ENCODE peak calls at places on chromosomes 16 and 17, in eight cellular contexts. R is CD8-positive, alpha-beta memory T cell; W is OCI-LY7; N is neuronal stem cell; E is spleen; Y is mammary epithelial cell; D is heart left ventricle; C is tibial artery. Z is an unnamed sample. For H3K9me3 and H3K4me1, the result is how much of the 10 kb centered on the place peaks cover.

GRCh38 chr17:30449480-30449879 is 27.7 kb upstream of the GOSR1 start:
- DNase-seq in N (no peak), E (no peak), W (no peak), R (no peak), D (no peak), Y (no peak), C (peak), Z (peak)

GRCh38 chr17:78912082-78912481 is 9.1 kb upstream of the CEP295NL start:
- DNase-seq in C (no peak), D (no peak), Y (no peak), E (no peak), N (no peak), W (no peak), R (no peak), Z (no peak)

GRCh38 chr16:29000019-29000418 is 15.2 kb downstream of the LAT start:
- DNase-seq in D (no peak), E (no peak), R (no peak), W (no peak), Y (no peak), N (no peak), C (no peak), Z (no peak)

GRCh38 chr17:38875477-38876080 is 5.7 kb downstream of the LASP1 start:
- DNase-seq in E (no peak), N (no peak), C (no peak), Y (no peak), W (no peak), D (no peak), R (no peak), Z (no peak)

GRCh38 chr16:72064361-72064894 is 1.4 kb downstream of the HPR start:
- DNase-seq in C (no peak), D (no peak), N (no peak), R (no peak), W (no peak), Y (no peak), E (no peak), Z (no peak)

GRCh38 chr17:4559139-4559791 is 1.1 kb downstream of the GGT6 start:
- DNase-seq in D (peak), E (peak), W (no peak), R (no peak), Y (no peak), C (no peak), N (no peak), Z (no peak)

GRCh38 chr17:39627170-39627716 is 491 bp downstream of the PPP1R1B start:
- DNase-seq in E (no peak), R (no peak), D (no peak), C (no peak), Y (no peak), W (no peak), N (no peak), Z (no peak)

GRCh38 chr17:81228420-81228819 is 5.7 kb upstream of the CEP131 start:
- DNase-seq in W (peak), R (no peak), E (no peak), D (peak), Y (no peak), N (no peak), C (no peak), Z (no peak)

GRCh38 chr16:35746281-35746962 is 2287.0 kb downstream of the TP53TG3F start:
- DNase-seq in E (no peak), D (no peak), N (no peak), W (no peak), C (no peak), Y (no peak), R (no peak), Z (no peak)
- H3K9me3 ChIP-seq in E (half or more), D (under half), N (under half), W (under half), C (under half), Y (under half), R (under half), Z (under half)

GRCh38 chr17:10116676-10117075 is 81.7 kb downstream of the GAS7 start:
- DNase-seq in Y (no peak), E (no peak), W (no peak), C (no peak), N (no peak), D (no peak), R (no peak), Z (no peak)
- H3K4me1 ChIP-seq in Y (under half), E (half or more), W (under half), C (under half), N (under half), D (half or more), R (half or more), Z (under half)

GRCh38 chr16:68574479-68574878 is 35.4 kb downstream of the ZFP90 start:
- DNase-seq in Y (no peak), D (no peak), W (no peak), E (no peak), R (no peak), C (no peak), N (no peak), Z (no peak)
- H3K9me3 ChIP-seq in Y (under half), D (half or more), W (under half), E (half or more), R (under half), C (half or more), N (half or more), Z (under half)

GRCh38 chr17:390025-390424 is 37.4 kb upstream of the RPH3AL start:
- DNase-seq in Y (no peak), R (no peak), N (no peak), E (no peak), C (no peak), D (no peak), W (no peak), Z (no peak)
- H3K4me1 ChIP-seq in Y (under half), R (under half), N (under half), E (under half), C (under half), D (under half), W (under half), Z (under half)

DNA sequence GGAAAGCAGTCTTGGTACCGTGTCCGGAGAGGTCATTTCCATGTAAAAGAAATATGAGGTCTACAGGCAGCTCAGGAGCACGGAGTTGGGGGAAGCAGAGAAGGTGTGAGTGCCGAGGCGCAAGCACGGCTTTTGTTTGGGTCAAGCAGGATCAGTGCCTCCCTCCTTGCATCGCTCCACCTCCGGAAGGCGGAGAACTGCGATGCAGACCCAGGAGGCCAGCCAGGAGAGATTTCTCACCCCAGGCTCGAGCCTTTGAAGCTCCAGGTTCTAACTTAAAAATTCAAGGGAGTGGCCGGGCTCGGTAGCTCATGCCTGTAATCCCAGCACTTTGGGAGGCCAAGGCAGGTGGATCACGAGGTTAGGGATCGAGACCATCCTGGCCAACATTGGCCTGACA is 25.0 kb downstream of the NAA60 start:
- DNase-seq in C (no peak), N (no peak), D (no peak), Y (no peak), R (no peak), W (no peak), E (no peak), Z (no peak)
- H3K9me3 ChIP-seq in C (under half), N (under half), D (under half), Y (under half), R (under half), W (under half), E (under half), Z (under half)

GRCh38 chr17:45236002-45236606 is 14.4 kb downstream of the FMNL1 start:
- DNase-seq in R (no peak), Y (no peak), D (no peak), W (no peak), N (no peak), C (no peak), E (peak), Z (no peak)
- H3K4me1 ChIP-seq in R (under half), Y (under half), D (under half), W (under half), N (under half), C (under half), E (half or more), Z (under half)

GRCh38 chr17:10081571-10082169 is 116.7 kb downstream of the GAS7 start:
- DNase-seq in D (no peak), Y (no peak), W (no peak), C (no peak), E (no peak), R (no peak), N (no peak), Z (no peak)

GRCh38 chr17:10073905-10074304 is 124.5 kb downstream of the GAS7 start:
- DNase-seq in C (no peak), W (no peak), N (no peak), D (no peak), Y (no peak), R (no peak), E (no peak), Z (no peak)

GRCh38 chr17:10073026-10073425 is 125.4 kb downstream of the GAS7 start:
- DNase-seq in Y (peak), C (no peak), W (no peak), N (no peak), E (no peak), D (no peak), R (no peak), Z (no peak)

GRCh38 chr17:10075919-10076318 is 122.5 kb downstream of the GAS7 start:
- DNase-seq in R (no peak), C (no peak), E (no peak), N (no peak), Y (no peak), W (no peak), D (no peak), Z (no peak)

DNA sequence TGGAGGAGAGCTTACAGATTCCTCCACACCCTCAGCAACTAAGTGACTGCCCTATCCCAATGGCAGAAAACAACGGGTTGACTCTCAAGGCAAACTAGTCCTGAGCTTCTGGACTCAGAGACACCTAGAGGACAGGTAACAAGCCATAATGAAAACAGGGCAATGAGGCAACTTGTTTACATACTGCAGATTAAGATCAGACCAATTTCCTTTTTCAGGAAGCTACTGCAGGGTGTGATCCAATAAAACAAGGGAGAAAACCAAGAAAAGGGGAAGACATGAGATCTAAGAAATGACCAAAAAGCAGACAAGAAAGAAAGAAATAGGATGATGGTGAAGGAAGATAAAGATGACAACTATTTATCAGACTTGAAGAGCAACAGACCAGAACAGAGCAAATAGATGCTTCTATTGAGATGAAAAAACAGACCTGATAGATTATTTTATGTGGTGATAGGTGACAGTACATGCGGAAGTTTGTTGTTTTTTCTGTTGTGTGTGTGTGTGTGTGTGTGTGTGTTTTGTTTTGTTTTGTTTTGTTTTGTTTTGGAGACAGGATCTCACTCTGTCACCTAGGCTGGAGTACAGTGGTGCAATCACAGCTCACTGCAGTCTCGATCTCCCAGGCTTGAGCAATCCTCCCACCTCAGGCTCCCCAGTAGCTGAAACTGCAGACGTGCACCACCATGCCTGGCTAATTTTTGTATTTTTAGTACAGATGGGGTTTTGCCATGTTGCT is 120.7 kb downstream of the GAS7 start:
- DNase-seq in C (no peak), R (no peak), E (no peak), N (no peak), W (no peak), D (no peak), Y (no peak), Z (no peak)
- H3K9me3 ChIP-seq in C (under half), R (under half), E (under half), N (under half), W (under half), D (under half), Y (under half), Z (under half)

DNA sequence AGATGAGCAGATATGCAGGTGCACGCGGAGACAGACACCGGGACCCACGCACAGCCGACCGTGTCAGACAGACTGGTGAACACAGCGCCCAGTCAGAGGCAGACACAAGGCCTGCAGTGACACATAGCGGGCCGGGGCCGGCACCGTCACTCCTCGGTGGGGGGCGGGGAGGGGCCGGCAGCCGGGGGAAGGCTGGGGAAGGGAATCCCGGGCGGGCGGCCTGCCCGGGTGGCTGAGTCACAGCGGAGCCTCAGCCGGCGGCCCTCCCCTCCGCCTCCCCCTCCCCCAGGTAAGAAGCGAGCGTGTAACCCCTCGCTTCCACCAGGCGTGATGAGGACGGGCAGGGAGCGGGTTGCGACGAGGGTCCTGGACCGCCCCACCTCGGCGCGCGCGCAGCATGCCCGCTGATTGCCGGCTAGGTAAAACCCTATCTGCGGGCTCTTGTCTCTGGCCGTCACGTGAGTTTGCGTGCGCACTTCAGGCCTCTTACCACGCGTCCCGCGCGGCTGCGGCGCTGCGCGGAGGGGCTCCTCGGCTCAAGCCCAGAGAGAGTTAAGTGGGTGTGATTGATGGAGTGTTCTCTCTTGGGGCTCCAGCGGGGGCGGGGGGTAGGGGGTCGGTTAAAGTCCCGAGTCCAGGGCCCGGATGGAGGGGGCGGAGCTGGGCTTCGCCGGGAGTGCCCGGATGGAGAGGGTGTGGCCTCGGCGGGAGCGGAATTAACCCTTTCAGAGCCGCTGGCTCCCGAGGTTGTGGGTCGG is 7.8 kb downstream of the KDM6B start:
- DNase-seq in N (peak), D (peak), Y (peak), C (peak), R (peak), W (peak), E (peak), Z (peak)
- H3K4me1 ChIP-seq in N (under half), D (half or more), Y (under half), C (half or more), R (half or more), W (under half), E (half or more), Z (under half)